ENCODE peak calls at places on chromosomes 13 and 19, in seven cellular contexts. A, B, Y, D, O, K and E are unnamed samples.
A peak's percentile ranks its signal among the peaks of the same experiment; 100 is the strongest.

GRCh38 chr13:52994051-52994450 is 34.6 kb upstream of the OLFM4 start:
- DNase-seq in K (no peak), B (no peak), Y (no peak), D (no peak), A (no peak), O (no peak), E (no peak)

GRCh38 chr19:39310558-39311311 is 9.9 kb downstream of the LRFN1 start:
- DNase-seq in O (no peak), B (no peak), A (no peak), D (no peak), Y (no peak), K (no peak), E (peak; percentile 92)

GRCh38 chr13:34913040-34913439 is 29.0 kb upstream of the NBEA start:
- DNase-seq in B (no peak), Y (no peak), O (peak; percentile 18), A (no peak), K (no peak), D (no peak), E (no peak)

GRCh38 chr19:46155237-46155636 is 7.2 kb downstream of the IGFL2 start:
- DNase-seq in K (no peak), B (no peak), Y (no peak), A (no peak), O (no peak), D (no peak), E (no peak)

GRCh38 chr13:79187917-79188699 is 217.9 kb downstream of the RBM26 start:
- DNase-seq in B (no peak), Y (no peak), K (no peak), A (no peak), O (no peak), D (no peak), E (no peak)

GRCh38 chr19:16820056-16820455 is 9.1 kb upstream of the SIN3B start:
- DNase-seq in B (no peak), A (no peak), K (no peak), D (no peak), O (no peak), Y (no peak), E (no peak)

GRCh38 chr13:36848228-36848982 is 29.4 kb downstream of the RFXAP start:
- DNase-seq in K (no peak), D (no peak), A (no peak), Y (no peak), O (no peak), B (no peak), E (no peak)

GRCh38 chr13:101691326-101691725 is 238.9 kb downstream of the ITGBL1 start:
- DNase-seq in A (no peak), D (no peak), Y (no peak), B (no peak), K (no peak), O (no peak), E (no peak)

GRCh38 chr19:49272204-49272603 is 52.8 kb downstream of the SLC6A16 start:
- DNase-seq in B (no peak), O (no peak), K (no peak), A (no peak), Y (no peak), D (no peak), E (no peak)

GRCh38 chr19:33862991-33863390 is 66.3 kb downstream of the KCTD15 start:
- DNase-seq in D (no peak), K (no peak), O (no peak), B (no peak), Y (no peak), A (no peak), E (no peak)

GRCh38 chr13:40460116-40460515 is 206.3 kb downstream of the FOXO1 start:
- DNase-seq in D (no peak), K (no peak), O (no peak), B (no peak), Y (no peak), A (no peak), E (no peak)